ENCODE peak calls at places on chromosomes 6 and 20, in seven cellular contexts. D is ureter; Q is CD4-positive, alpha-beta memory T cell; W is HEK293T; F is stimulated activated CD4-positive, alpha-beta T cell treated with anti-CD3 and anti-CD28 coated beads, Interleukin-2, amount 100 ng/mL, for 24 hours; S is hypothalamus; L is islet precursor cell. I is an unnamed sample.

GRCh38 chr6:138454976-138455706 is 44.2 kb downstream of the NHSL1 start:
- DNase-seq in D (no peak), Q (peak), W (no peak), F (peak), S (no peak), L (no peak), I (no peak)

GRCh38 chr20:25525295-25525694 is 60.0 kb downstream of the NINL start:
- DNase-seq in D (no peak), Q (no peak), W (no peak), F (no peak), S (no peak), L (no peak), I (no peak)

GRCh38 chr6:4849628-4850027 is 73.4 kb downstream of the CDYL start:
- DNase-seq in D (no peak), Q (no peak), W (no peak), F (no peak), S (no peak), L (no peak), I (no peak)

GRCh38 chr6:142784344-142784743 is 160.6 kb downstream of the HIVEP2 start:
- DNase-seq in D (no peak), Q (no peak), W (no peak), F (no peak), S (no peak), L (no peak), I (no peak)

GRCh38 chr20:54188132-54188835 is 14.5 kb upstream of the CYP24A1 start:
- DNase-seq in D (no peak), Q (no peak), W (no peak), F (no peak), S (no peak), L (peak), I (no peak)

GRCh38 chr20:44633187-44633851 is 18.2 kb downstream of the ADA start:
- DNase-seq in D (no peak), Q (no peak), W (no peak), F (no peak), S (no peak), L (no peak), I (no peak)

GRCh38 chr20:64091340-64091739 is 7.1 kb upstream of the LKAAEAR1 start:
- DNase-seq in D (no peak), Q (no peak), W (no peak), F (no peak), S (no peak), L (no peak), I (no peak)

GRCh38 chr6:142459267-142459666 is 157.5 kb downstream of the ADGRG6 start:
- DNase-seq in D (no peak), Q (no peak), W (no peak), F (no peak), S (no peak), L (no peak), I (no peak)

GRCh38 chr20:1376453-1377270 is 16.2 kb downstream of the FKBP1A start:
- DNase-seq in D (peak), Q (no peak), W (no peak), F (no peak), S (no peak), L (no peak), I (no peak)

GRCh38 chr20:57457243-57457761 is 66.1 kb downstream of the RBM38 start:
- DNase-seq in D (no peak), Q (no peak), W (no peak), F (no peak), S (peak), L (no peak), I (no peak)

GRCh38 chr6:161412795-161413194 is 138.9 kb upstream of the AGPAT4 start:
- DNase-seq in D (no peak), Q (no peak), W (no peak), F (no peak), S (no peak), L (no peak), I (no peak)

GRCh38 chr6:37130704-37131103 is 39.2 kb upstream of the PIM1 start:
- DNase-seq in D (peak), Q (no peak), W (no peak), F (no peak), S (no peak), L (no peak), I (no peak)

GRCh38 chr20:33279261-33279910 is 3.6 kb upstream of the BPIFB1 start:
- DNase-seq in D (no peak), Q (no peak), W (no peak), F (no peak), S (no peak), L (peak), I (no peak)